ENCODE peak calls at places on chromosomes 6 and 20, in four cellular contexts. S is NCI-H226; N is lung microvascular endothelial cell; E is activated CD8-positive, alpha-beta T cell treated with anti-CD3 and anti-CD28 coated beads, Interleukin-2, amount 10 ng/mL, durations not matched to agents 7 days and 5 days. J is an unnamed sample.

GRCh38 chr6:75563032-75563431 is 38.6 kb upstream of the SENP6 start:
- DNase-seq in S (peak), N (peak), E (peak), J (peak)

GRCh38 chr6:2865270-2866182 is 23.9 kb upstream of the SERPINB1 start:
- DNase-seq in S (no peak), N (no peak), E (no peak), J (peak)

GRCh38 chr20:1491281-1491840 is at the start of gene SIRPB2:
- DNase-seq in S (no peak), N (peak), E (no peak), J (peak)

GRCh38 chr20:53555081-53555480 is 38.6 kb downstream of the ZNF217 start:
- DNase-seq in S (no peak), N (no peak), E (no peak), J (no peak)

GRCh38 chr6:158801655-158802294 is 17.4 kb downstream of the EZR start:
- DNase-seq in S (no peak), N (no peak), E (no peak), J (peak)

GRCh38 chr6:13368716-13369115 is 40.4 kb upstream of the TBC1D7 start:
- DNase-seq in S (peak), N (no peak), E (no peak), J (no peak)

GRCh38 chr20:3686867-3687321 is 5.1 kb upstream of the ADAM33 start:
- DNase-seq in S (peak), N (no peak), E (no peak), J (no peak)

GRCh38 chr20:45835230-45836224 is 1.9 kb downstream of the SNX21 start:
- DNase-seq in S (no peak), N (no peak), E (no peak), J (peak)

GRCh38 chr20:17878912-17879602 is 89.5 kb downstream of the SNX5 start:
- DNase-seq in S (no peak), N (no peak), E (peak), J (no peak)

GRCh38 chr20:7500362-7500761 is 439.9 kb downstream of the HAO1 start:
- DNase-seq in S (no peak), N (no peak), E (no peak), J (no peak)

GRCh38 chr6:137699036-137699683 is 167.9 kb upstream of the TNFAIP3 start:
- DNase-seq in S (no peak), N (no peak), E (peak), J (peak)

GRCh38 chr6:19558934-19559333 is 278.2 kb upstream of the ID4 start:
- DNase-seq in S (no peak), N (no peak), E (no peak), J (no peak)

GRCh38 chr6:148212366-148212765 is 130.3 kb upstream of the SASH1 start:
- DNase-seq in S (no peak), N (no peak), E (no peak), J (peak)

GRCh38 chr20:64188682-64189529 is 24.7 kb downstream of the MYT1 start:
- DNase-seq in S (no peak), N (peak), E (no peak), J (peak)

GRCh38 chr6:31729515-31729978 is 448 bp upstream of the DDAH2 start:
- DNase-seq in S (peak), N (peak), E (peak), J (peak)

GRCh38 chr6:158849899-158850806 is 31.0 kb upstream of the EZR start:
- DNase-seq in S (peak), N (peak), E (peak), J (peak)

J was measured in trophoblast cell.